ENCODE peak calls at places on chromosomes 3 and 15, in five cellular contexts. I is upper lobe of right lung, W is cortex of kidney, G is foreskin fibroblast, P is HT1080. N is an unnamed sample.

GRCh38 chr3:21913791-21914190 is 162.8 kb upstream of the ZNF385D start:
- DNase-seq in I (no peak), W (no peak), G (peak), P (no peak), N (no peak)

GRCh38 chr3:126765187-126766069 is 61.4 kb downstream of the CHCHD6 start:
- DNase-seq in I (no peak), W (no peak), G (no peak), P (no peak), N (no peak)

GRCh38 chr3:134748698-134749097 is 46.4 kb upstream of the EPHB1 start:
- DNase-seq in I (no peak), W (no peak), G (no peak), P (no peak), N (no peak)

GRCh38 chr3:144105542-144105941 is 133.9 kb downstream of the DIPK2A start:
- DNase-seq in I (no peak), W (no peak), G (no peak), P (no peak), N (no peak)

GRCh38 chr3:45224824-45225464 is 1.1 kb downstream of the TMEM158 start:
- DNase-seq in I (peak), W (no peak), G (peak), P (peak), N (peak)

GRCh38 chr15:31461911-31462480 is 135.4 kb downstream of the KLF13 start:
- DNase-seq in I (peak), W (no peak), G (peak), P (no peak), N (no peak)

GRCh38 chr3:59127071-59127470 is 77.2 kb upstream of the CFAP20DC start:
- DNase-seq in I (no peak), W (no peak), G (peak), P (peak), N (no peak)

GRCh38 chr3:73432021-73432722 is 192.6 kb downstream of the PDZRN3 start:
- DNase-seq in I (no peak), W (no peak), G (peak), P (peak), N (peak)

GRCh38 chr3:64873400-64873799 is 185.6 kb upstream of the ADAMTS9 start:
- DNase-seq in I (no peak), W (no peak), G (peak), P (peak), N (no peak)

GRCh38 chr15:90664650-90665287 is 52.4 kb upstream of the BLM start:
- DNase-seq in I (peak), W (no peak), G (peak), P (no peak), N (peak)

GRCh38 chr3:141669434-141669833 is 68.7 kb upstream of the RNF7 start:
- DNase-seq in I (no peak), W (no peak), G (no peak), P (no peak), N (no peak)

GRCh38 chr3:8239718-8240698 is 261.6 kb upstream of the LMCD1 start:
- DNase-seq in I (no peak), W (no peak), G (peak), P (peak), N (peak)

GRCh38 chr3:3821780-3822179 is 22.5 kb downstream of the LRRN1 start:
- DNase-seq in I (no peak), W (no peak), G (no peak), P (no peak), N (no peak)

GRCh38 chr3:81760215-81760614 is 1.2 kb downstream of the GBE1 start:
- DNase-seq in I (no peak), W (no peak), G (no peak), P (no peak), N (no peak)

GRCh38 chr3:58176827-58177489 is 33.8 kb downstream of the DNASE1L3 start:
- DNase-seq in I (no peak), W (no peak), G (no peak), P (no peak), N (no peak)

GRCh38 chr3:124250053-124250452 is 258.1 kb upstream of the ROPN1 start:
- DNase-seq in I (no peak), W (no peak), G (no peak), P (peak), N (no peak)

GRCh38 chr3:71078723-71079525 is 504.6 kb downstream of the FOXP1 start:
- DNase-seq in I (no peak), W (no peak), G (no peak), P (no peak), N (no peak)

GRCh38 chr3:63349583-63350177 is 71.6 kb downstream of the SYNPR start:
- DNase-seq in I (no peak), W (no peak), G (peak), P (peak), N (peak)

GRCh38 chr3:170636609-170637008 is 50.7 kb upstream of the SLC7A14 start:
- DNase-seq in I (no peak), W (no peak), G (peak), P (no peak), N (no peak)

GRCh38 chr3:168933614-168934013 is 729.9 kb downstream of the MECOM start:
- DNase-seq in I (no peak), W (no peak), G (no peak), P (peak), N (no peak)

GRCh38 chr3:100368421-100368820 is 32.5 kb downstream of the TOMM70 start:
- DNase-seq in I (no peak), W (no peak), G (no peak), P (no peak), N (no peak)

GRCh38 chr15:38455096-38455495 is 1.2 kb downstream of the FAM98B start:
- DNase-seq in I (no peak), W (no peak), G (peak), P (no peak), N (no peak)

GRCh38 chr3:19256313-19256712 is 108.0 kb downstream of the KCNH8 start:
- DNase-seq in I (no peak), W (no peak), G (no peak), P (no peak), N (no peak)

GRCh38 chr3:187315872-187316271 is 24.3 kb upstream of the MASP1 start:
- DNase-seq in I (no peak), W (no peak), G (no peak), P (no peak), N (no peak)

GRCh38 chr3:28322464-28322863 is 26.1 kb upstream of the ZCWPW2 start:
- DNase-seq in I (no peak), W (no peak), G (peak), P (no peak), N (no peak)

GRCh38 chr15:37101634-37102314 is 1.4 kb upstream of the MEIS2 start:
- DNase-seq in I (peak), W (no peak), G (peak), P (peak), N (peak)

GRCh38 chr15:29420188-29420587 is 150.6 kb upstream of the NSMCE3 start:
- DNase-seq in I (no peak), W (no peak), G (no peak), P (no peak), N (no peak)

GRCh38 chr15:53461677-53462076 is 297.8 kb downstream of the WDR72 start:
- DNase-seq in I (no peak), W (no peak), G (no peak), P (no peak), N (no peak)

GRCh38 chr3:100073555-100074307 is 40.6 kb downstream of the FILIP1L start:
- DNase-seq in I (no peak), W (no peak), G (peak), P (no peak), N (no peak)

GRCh38 chr15:33789141-33789540 is 179.2 kb upstream of the CHRM5 start:
- DNase-seq in I (no peak), W (no peak), G (peak), P (peak), N (no peak)